ENCODE peak calls at places on chromosomes 5 and 9, in eight cellular contexts. W is left ventricle myocardium inferior; I is BJ; C is lower lobe of right lung; V is PC-9; J is GM13976; U is A549; A is activated CD8-positive, alpha-beta T cell treated with anti-CD3 and anti-CD28 coated beads for 36 hours. M is an unnamed sample.
A peak's percentile ranks its signal among the peaks of the same experiment; 100 is the strongest.

GRCh38 chr5:155978805-155979204 is 348.2 kb upstream of the SGCD start:
- DNase-seq in C (no peak), I (no peak), U (no peak), V (no peak), W (no peak), A (no peak), J (no peak), M (no peak)

GRCh38 chr5:147427784-147428401 is 82.0 kb downstream of the DPYSL3 start:
- DNase-seq in V (no peak), I (no peak), A (no peak), C (no peak), J (no peak), U (no peak), W (no peak), M (no peak)

GRCh38 chr5:151572657-151573368 is 18.3 kb downstream of the FAT2 start:
- DNase-seq in C (no peak), J (no peak), U (no peak), A (no peak), V (no peak), I (no peak), W (no peak), M (no peak)

GRCh38 chr9:113501129-113501686 is 37.7 kb downstream of the RGS3 start:
- DNase-seq in V (no peak), A (no peak), I (no peak), U (no peak), C (peak; percentile 45), W (no peak), J (no peak), M (no peak)

GRCh38 chr9:103281126-103281525 is 286.0 kb downstream of the CYLC2 start:
- DNase-seq in A (no peak), J (no peak), W (no peak), U (no peak), I (no peak), V (no peak), C (no peak), M (no peak)

GRCh38 chr5:36777105-36777757 is 99.3 kb upstream of the NIPBL start:
- DNase-seq in V (no peak), J (no peak), C (no peak), I (no peak), U (peak; percentile 37), A (no peak), W (no peak), M (no peak)

GRCh38 chr9:75088646-75089368 is 493 bp downstream of the OSTF1 start:
- DNase-seq in A (peak; percentile 37), U (peak; percentile 54), V (peak; percentile 64), C (peak; percentile 87), I (no peak), J (peak; percentile 68), W (peak; percentile 74), M (no peak)

GRCh38 chr5:118033686-118034338 is 954.5 kb downstream of the DTWD2 start:
- DNase-seq in I (no peak), J (no peak), C (peak; percentile 43), W (no peak), A (no peak), U (no peak), V (no peak), M (no peak)

GRCh38 chr5:61347088-61347487 is 15.0 kb downstream of the ZSWIM6 start:
- DNase-seq in C (no peak), J (no peak), U (peak; percentile 55), W (no peak), A (no peak), V (no peak), I (no peak), M (no peak)

GRCh38 chr9:124376329-124376728 is 38.9 kb downstream of the PSMB7 start:
- DNase-seq in A (no peak), W (no peak), J (no peak), V (no peak), I (no peak), C (no peak), U (no peak), M (no peak)

GRCh38 chr5:5481206-5481605 is 58.7 kb downstream of the ICE1 start:
- DNase-seq in A (no peak), W (no peak), V (no peak), I (no peak), J (no peak), C (no peak), U (no peak), M (no peak)

GRCh38 chr9:126860077-126860756 is at the start of gene ZBTB34:
- DNase-seq in U (peak; percentile 53), A (peak; percentile 71), C (peak; percentile 80), V (peak; percentile 44), I (no peak), J (peak; percentile 89), W (peak; percentile 66), M (no peak)

GRCh38 chr9:99042620-99043019 is 62.3 kb upstream of the TGFBR1 start:
- DNase-seq in U (no peak), A (no peak), V (no peak), J (no peak), I (no peak), W (no peak), C (no peak), M (no peak)

GRCh38 chr5:171494452-171495121 is 75.1 kb downstream of the FGF18 start:
- DNase-seq in C (no peak), I (peak; percentile 72), U (peak; percentile 17), J (no peak), A (no peak), V (peak; percentile 87), W (peak; percentile 78), M (no peak)

GRCh38 chr9:125434986-125435775 is 173.6 kb downstream of the GAPVD1 start:
- DNase-seq in V (no peak), U (no peak), W (no peak), C (no peak), J (no peak), A (no peak), I (no peak), M (no peak)

GRCh38 chr5:54311178-54311811 is 922 bp upstream of the ARL15 start:
- DNase-seq in W (no peak), I (no peak), A (no peak), V (peak; percentile 39), U (peak; percentile 6), C (no peak), J (peak; percentile 19), M (no peak)

GRCh38 chr5:133907075-133907474 is 61.4 kb downstream of the C5orf15 start:
- DNase-seq in I (no peak), J (no peak), A (no peak), V (no peak), W (peak; percentile 64), C (no peak), U (no peak), M (no peak)

GRCh38 chr5:171651102-171651501 is 134.5 kb upstream of the SMIM23 start:
- DNase-seq in I (no peak), W (no peak), J (no peak), C (no peak), U (no peak), V (no peak), A (no peak), M (no peak)

GRCh38 chr9:97562542-97562941 is 61.1 kb downstream of the TMOD1 start:
- DNase-seq in I (no peak), J (no peak), U (no peak), A (no peak), C (no peak), W (no peak), V (no peak), M (no peak)

GRCh38 chr9:81549500-81550206 is 139.7 kb downstream of the TLE1 start:
- DNase-seq in I (no peak), U (peak; percentile 45), W (no peak), A (no peak), V (no peak), J (no peak), C (no peak), M (no peak)

GRCh38 chr5:75611324-75612210 is at the start of gene ANKDD1B:
- DNase-seq in A (peak; percentile 13), U (peak; percentile 42), J (peak; percentile 46), I (no peak), V (peak; percentile 54), W (no peak), C (peak; percentile 65), M (no peak)

GRCh38 chr9:113808391-113809191 is 67.5 kb upstream of the ZNF618 start:
- DNase-seq in W (peak; percentile 18), J (no peak), V (no peak), C (no peak), U (peak; percentile 50), A (no peak), I (peak; percentile 26), M (peak; percentile 36)

GRCh38 chr9:109519366-109519765 is 21.3 kb upstream of the PTPN3 start:
- DNase-seq in W (no peak), V (peak; percentile 66), A (no peak), J (no peak), I (no peak), U (no peak), C (no peak), M (no peak)

GRCh38 chr9:87338075-87338989 is 159.3 kb upstream of the DAPK1 start:
- DNase-seq in V (peak; percentile 58), I (no peak), J (no peak), W (no peak), A (no peak), C (no peak), U (no peak), M (no peak)

GRCh38 chr9:80605129-80605528 is 1033.4 kb downstream of the TLE4 start:
- DNase-seq in I (no peak), J (no peak), U (peak; percentile 35), A (no peak), V (peak; percentile 37), C (no peak), W (no peak), M (peak; percentile 42)

GRCh38 chr5:52657231-52657645 is 130.5 kb upstream of the ITGA1 start:
- DNase-seq in J (peak; percentile 22), W (no peak), I (no peak), A (no peak), C (no peak), V (peak; percentile 43), U (peak; percentile 48), M (no peak)
- TF ChIP-seq CTCF in J (peak; percentile 38), W (peak; percentile 73), I (peak; percentile 40), A (peak; percentile 82), C (peak; percentile 56), V (peak; percentile 74), U (peak; percentile 60), M (peak; percentile 44)

GRCh38 chr5:32790411-32790951 is 79.4 kb downstream of the NPR3 start:
- DNase-seq in J (no peak), I (peak; percentile 47), V (no peak), A (no peak), W (no peak), U (no peak), C (no peak), M (no peak)

GRCh38 chr5:32791536-32792240 is 80.6 kb downstream of the NPR3 start:
- DNase-seq in W (no peak), V (no peak), U (no peak), C (no peak), I (no peak), A (no peak), J (no peak), M (no peak)

GRCh38 chr5:32794086-32794485 is 83.0 kb downstream of the NPR3 start:
- DNase-seq in C (no peak), A (no peak), I (no peak), J (no peak), U (peak; percentile 29), V (no peak), W (no peak), M (no peak)
- TF ChIP-seq CTCF in C (no peak), A (no peak), I (peak; percentile 53), J (no peak), U (peak; percentile 10), V (peak; percentile 63), W (peak; percentile 27), M (peak; percentile 56)

GRCh38 chr9:122332643-122333042 is 38.2 kb upstream of the PTGS1 start:
- DNase-seq in C (no peak), I (no peak), W (no peak), J (no peak), V (no peak), U (no peak), A (no peak), M (no peak)
- TF ChIP-seq CTCF in C (no peak), I (no peak), W (no peak), J (no peak), V (no peak), U (no peak), A (no peak), M (no peak)

GRCh38 chr5:177303121-177303924 is at the start of the genes PRELID1 and RAB24:
- DNase-seq in I (no peak), V (peak; percentile 61), W (peak; percentile 92), A (peak; percentile 91), J (peak; percentile 93), U (peak; percentile 84), C (peak; percentile 94), M (no peak)
- TF ChIP-seq CTCF in I (peak; percentile 44), V (no peak), W (peak; percentile 32), A (peak; percentile 51), J (peak; percentile 15), U (peak; percentile 14), C (peak; percentile 43), M (peak; percentile 35)